ENCODE peak calls at places on chromosomes 2 and 18, in eight cellular contexts. I, G, K, N, X, B, C and Z are unnamed samples.

GRCh38 chr18:33716061-33716683 is 138.2 kb downstream of the ASXL3 start:
- DNase-seq in G (no peak), B (no peak), X (no peak), K (no peak), C (peak), I (no peak), N (no peak), Z (no peak)

GRCh38 chr2:31384351-31384750 is 30.2 kb downstream of the XDH start:
- DNase-seq in K (peak), C (no peak), G (no peak), I (peak), N (no peak), B (peak), X (no peak), Z (peak)

GRCh38 chr2:204950695-204951094 is 405.4 kb downstream of the PARD3B start:
- DNase-seq in I (peak), G (no peak), N (no peak), B (peak), K (no peak), C (no peak), X (no peak), Z (no peak)

GRCh38 chr2:27092696-27093429 is 6.3 kb downstream of the KHK start:
- DNase-seq in X (no peak), G (peak), N (peak), K (no peak), C (no peak), I (no peak), B (no peak), Z (no peak)

GRCh38 chr2:26745609-26746327 is 18.3 kb upstream of the SLC35F6 start:
- DNase-seq in X (peak), G (peak), I (peak), N (peak), K (peak), C (no peak), B (peak), Z (peak)

GRCh38 chr2:191404568-191404991 is 159.4 kb downstream of the MYO1B start:
- DNase-seq in B (peak), N (no peak), K (no peak), X (no peak), I (peak), G (no peak), C (no peak), Z (no peak)

GRCh38 chr2:120715356-120715755 is 20.3 kb upstream of the GLI2 start:
- DNase-seq in I (no peak), G (peak), C (no peak), B (no peak), N (no peak), X (no peak), K (no peak), Z (no peak)

GRCh38 chr18:46596119-46596518 is 60.9 kb downstream of the LOXHD1 start:
- DNase-seq in B (no peak), G (no peak), X (no peak), K (no peak), C (no peak), N (no peak), I (no peak), Z (no peak)

GRCh38 chr18:48851563-48851962 is 99.2 kb downstream of the SMAD7 start:
- DNase-seq in G (no peak), I (no peak), N (no peak), K (no peak), C (no peak), B (no peak), X (peak), Z (no peak)

GRCh38 chr18:46324556-46324955 is 220.4 kb downstream of the HAUS1 start:
- DNase-seq in K (peak), B (peak), C (no peak), N (no peak), I (peak), G (no peak), X (no peak), Z (no peak)

GRCh38 chr18:79862562-79862961 is 64.8 kb downstream of the KCNG2 start:
- DNase-seq in C (no peak), I (no peak), K (no peak), N (no peak), B (no peak), G (no peak), X (no peak), Z (no peak)

DNA sequence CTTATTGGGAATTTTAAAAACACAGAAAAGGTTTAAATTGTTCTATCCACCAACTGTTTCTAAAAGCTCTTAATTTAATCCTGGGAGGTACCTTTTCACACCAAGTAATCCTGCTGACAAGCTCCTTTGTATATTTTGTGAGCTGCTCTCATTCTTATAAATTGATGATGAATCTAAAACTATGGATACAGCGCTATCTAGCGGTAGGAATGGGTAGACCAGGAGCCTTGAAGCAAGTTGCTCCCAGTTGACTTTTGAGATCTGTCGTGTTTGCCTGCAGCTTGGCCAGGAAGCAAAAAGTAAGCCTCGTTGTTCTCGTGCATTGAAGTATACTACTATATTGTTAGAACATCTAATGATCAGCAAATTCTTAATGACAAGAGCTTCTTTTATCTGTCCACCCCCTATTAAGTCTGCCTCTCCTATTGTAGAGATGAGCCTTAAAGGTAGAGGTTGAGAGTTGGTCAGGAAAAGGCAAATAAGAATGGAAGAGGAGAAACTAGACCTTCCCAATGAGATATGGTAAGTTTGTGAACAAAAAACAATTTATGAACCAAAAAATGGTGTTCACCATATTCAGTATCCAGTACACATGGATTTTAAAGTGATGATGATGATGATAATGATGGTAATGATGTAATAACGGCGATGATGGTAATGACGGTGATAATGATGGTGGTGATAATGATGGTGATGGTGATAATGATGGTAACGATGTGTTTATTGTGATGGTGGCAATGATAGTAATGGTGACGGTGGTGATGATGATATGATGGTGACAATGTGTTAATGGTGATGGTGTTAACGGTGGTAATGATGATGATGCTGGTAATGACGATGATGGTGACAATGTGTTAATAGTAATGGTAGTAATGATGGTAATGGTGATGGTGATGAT is 212.1 kb upstream of the NCKAP5 start:
- DNase-seq in B (peak), G (no peak), C (no peak), X (peak), N (peak), K (peak), I (peak), Z (peak)
- TF ChIP-seq CTCF in B (peak), G (peak), C (peak), X (peak), N (peak), K (peak), I (peak), Z (peak)

DNA sequence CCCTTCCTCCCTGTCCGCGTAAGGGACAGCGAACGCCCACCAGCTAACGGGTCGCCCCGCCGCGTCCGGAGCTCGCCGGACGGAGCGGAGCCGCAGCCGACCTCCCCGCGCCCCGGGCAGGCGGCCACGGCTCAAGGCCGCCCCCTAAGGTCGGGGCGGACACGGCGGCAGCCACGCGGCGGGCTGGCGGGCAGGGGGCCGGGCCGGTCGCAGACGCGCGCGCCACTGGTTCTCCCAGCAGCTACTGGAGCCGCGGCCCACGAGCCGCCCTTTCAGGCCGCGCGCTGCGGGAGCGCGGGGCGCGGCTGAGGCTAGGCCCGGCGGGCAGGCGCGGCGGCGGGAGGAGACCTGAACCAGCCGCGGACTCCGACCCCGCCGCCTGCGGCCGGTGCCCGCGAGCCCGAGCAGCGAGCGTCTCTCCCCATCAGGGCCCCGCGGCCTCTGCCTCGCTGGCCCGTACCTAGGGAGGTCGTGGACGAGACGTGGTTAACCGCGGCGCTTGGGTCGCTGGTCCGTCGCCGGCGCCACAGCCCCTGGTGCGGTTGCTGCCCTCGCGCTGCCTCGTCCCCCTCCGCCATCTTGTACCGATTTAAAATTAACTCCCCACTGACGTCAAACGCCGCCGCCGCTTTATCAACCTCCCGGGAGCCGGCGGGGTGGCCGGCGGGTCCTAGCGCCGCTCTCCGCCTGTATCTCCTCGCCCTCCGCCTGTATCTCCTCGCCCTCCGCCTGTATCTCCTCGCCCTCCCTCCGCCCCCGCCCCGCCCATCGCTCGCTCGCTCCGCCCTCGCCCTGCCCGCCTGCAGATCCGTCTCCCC is at the start of gene ATL2:
- DNase-seq in I (peak), K (peak), G (peak), C (peak), X (peak), B (peak), N (peak), Z (peak)
- TF ChIP-seq CTCF in I (peak), K (no peak), G (peak), C (peak), X (peak), B (no peak), N (no peak), Z (peak)

GRCh38 chr2:112807233-112807807 is 23.0 kb upstream of the IL1A start:
- DNase-seq in N (no peak), G (no peak), C (no peak), I (no peak), B (no peak), K (no peak), X (no peak), Z (no peak)
- TF ChIP-seq CTCF in N (no peak), G (no peak), C (no peak), I (no peak), B (no peak), K (peak), X (no peak), Z (no peak)

GRCh38 chr2:176646033-176646615 is 376.9 kb downstream of the MTX2 start:
- DNase-seq in K (no peak), I (no peak), G (no peak), N (no peak), C (no peak), X (no peak), B (no peak), Z (no peak)
- TF ChIP-seq CTCF in K (no peak), I (no peak), G (no peak), N (no peak), C (no peak), X (no peak), B (no peak), Z (no peak)

DNA sequence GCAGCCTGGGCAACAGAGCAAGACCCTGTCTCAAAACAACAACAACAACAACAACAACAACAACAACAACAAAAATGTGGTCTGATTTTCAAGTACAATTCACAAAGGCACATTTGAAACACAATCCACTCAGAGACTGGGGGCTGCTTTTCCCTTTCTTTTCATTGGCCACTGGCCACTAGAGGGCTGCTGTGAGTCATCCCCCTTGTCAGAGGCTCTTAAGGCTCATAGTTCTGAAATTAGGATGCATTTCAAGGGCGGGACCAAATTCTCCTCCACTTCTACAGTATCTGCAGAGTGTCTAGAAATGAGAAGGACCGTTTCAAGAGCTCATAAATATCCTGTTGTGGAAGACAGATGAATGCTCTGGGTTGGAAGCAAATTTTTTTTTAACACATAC is 285.4 kb downstream of the NRXN1 start:
- DNase-seq in C (no peak), G (no peak), B (no peak), X (no peak), N (no peak), I (no peak), K (peak), Z (peak)
- TF ChIP-seq CTCF in C (peak), G (no peak), B (peak), X (peak), N (peak), I (peak), K (peak), Z (peak)

GRCh38 chr2:43165378-43166025 is 60.9 kb downstream of the ZFP36L2 start:
- DNase-seq in K (no peak), X (no peak), G (no peak), I (peak), B (no peak), N (no peak), C (no peak), Z (no peak)
- TF ChIP-seq CTCF in K (no peak), X (no peak), G (no peak), I (peak), B (no peak), N (no peak), C (no peak), Z (peak)

GRCh38 chr2:144454466-144455287 is 65.2 kb downstream of the ZEB2 start:
- DNase-seq in I (no peak), B (no peak), N (no peak), C (no peak), K (no peak), G (no peak), X (no peak), Z (no peak)

GRCh38 chr2:144453486-144454158 is 66.3 kb downstream of the ZEB2 start:
- DNase-seq in N (no peak), B (peak), I (no peak), X (no peak), K (no peak), G (no peak), C (no peak), Z (no peak)

GRCh38 chr2:144453039-144453336 is 66.9 kb downstream of the ZEB2 start:
- DNase-seq in I (no peak), N (no peak), X (no peak), K (no peak), G (no peak), B (peak), C (no peak), Z (no peak)

GRCh38 chr2:144451443-144451842 is 68.5 kb downstream of the ZEB2 start:
- DNase-seq in K (no peak), N (no peak), B (no peak), C (no peak), I (no peak), X (no peak), G (no peak), Z (no peak)

DNA sequence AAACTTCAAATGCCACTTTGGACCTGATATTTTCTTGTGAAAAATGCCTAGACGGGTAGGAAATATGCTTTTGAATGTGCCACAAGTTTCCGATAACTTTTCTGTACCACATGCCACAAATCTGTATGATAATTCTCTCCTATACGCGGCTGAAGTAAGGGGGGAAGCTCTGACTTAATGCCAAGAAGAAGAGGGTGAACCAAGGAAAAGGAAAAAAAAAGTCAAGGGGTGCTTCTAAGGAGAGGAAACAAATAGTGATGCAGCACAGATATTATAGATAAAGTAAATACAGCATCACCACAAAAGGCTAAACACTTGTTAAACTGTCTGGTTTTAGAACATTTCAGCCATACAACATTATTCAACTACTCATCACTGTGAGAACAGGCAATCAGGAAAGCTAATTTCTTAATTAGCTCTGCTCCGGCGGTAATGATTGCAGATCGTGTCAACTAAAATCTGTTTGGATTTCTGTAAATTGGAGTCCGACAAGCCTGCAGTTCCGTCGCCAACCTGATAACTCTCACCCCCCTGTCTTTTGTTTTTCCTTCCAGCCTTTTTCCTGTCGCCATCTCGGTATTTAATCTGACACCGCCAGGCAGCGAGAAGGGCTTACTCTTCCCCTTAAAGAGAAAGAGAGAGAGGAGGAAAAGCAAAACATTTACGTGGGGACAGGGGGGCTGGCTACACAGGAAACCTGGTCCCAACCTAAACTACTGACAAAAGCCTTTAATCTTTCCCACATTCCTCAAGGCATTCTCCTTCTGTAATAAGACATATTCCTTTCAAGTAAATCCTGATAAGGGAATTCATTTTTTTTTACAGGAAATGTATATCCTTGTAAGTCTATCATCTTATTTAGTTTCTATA is 67.5 kb downstream of the ZEB2 start:
- DNase-seq in C (no peak), B (peak), X (no peak), K (no peak), I (no peak), N (no peak), G (no peak), Z (no peak)
- TF ChIP-seq CTCF in C (no peak), B (peak), X (no peak), K (no peak), I (no peak), N (no peak), G (peak), Z (no peak)